ENCODE peak calls at places on chromosome 20, in five cellular contexts. L is NT2/D1, N is H1, F is HepG2, M is GM12878. J is an unnamed sample.

GRCh38 chr20:6886065-6886729 is 118.7 kb downstream of the BMP2 start:
- DNase-seq in L (peak), N (no peak), F (no peak), M (no peak), J (no peak)

GRCh38 chr20:48621256-48622078 is 206.3 kb downstream of the PREX1 start:
- DNase-seq in L (no peak), N (no peak), F (no peak), M (no peak), J (no peak)

GRCh38 chr20:1934578-1935573 is 39.7 kb downstream of the SIRPA start:
- DNase-seq in L (no peak), N (no peak), F (no peak), M (no peak), J (no peak)

GRCh38 chr20:38651154-38651553 is 49.5 kb downstream of the ARHGAP40 start:
- DNase-seq in L (no peak), N (no peak), F (no peak), M (no peak), J (no peak)

GRCh38 chr20:38426006-38426405 is 9.1 kb downstream of the SNHG17 start:
- DNase-seq in L (no peak), N (no peak), F (peak), M (no peak), J (no peak)

GRCh38 chr20:4006640-4007039 is 8.7 kb downstream of the RNF24 start:
- DNase-seq in L (no peak), N (no peak), F (no peak), M (no peak), J (peak)

GRCh38 chr20:10986586-10986985 is 312.8 kb upstream of the JAG1 start:
- DNase-seq in L (no peak), N (no peak), F (no peak), M (no peak), J (no peak)

GRCh38 chr20:768426-768978 is at the start of gene SLC52A3:
- DNase-seq in L (peak), N (peak), F (peak), M (no peak), J (peak)

GRCh38 chr20:10897341-10897740 is 223.5 kb upstream of the JAG1 start:
- DNase-seq in L (no peak), N (no peak), F (no peak), M (no peak), J (no peak)

GRCh38 chr20:24544371-24544770 is 74.9 kb downstream of the SYNDIG1 start:
- DNase-seq in L (no peak), N (no peak), F (no peak), M (no peak), J (no peak)

GRCh38 chr20:37407117-37407566 is 61.2 kb downstream of the SRC start:
- DNase-seq in L (no peak), N (no peak), F (no peak), M (no peak), J (no peak)

GRCh38 chr20:63687419-63688233 is 8.8 kb upstream of the TNFRSF6B start:
- DNase-seq in L (no peak), N (no peak), F (no peak), M (no peak), J (no peak)

GRCh38 chr20:47124235-47124717 is 229.6 kb downstream of the EYA2 start:
- DNase-seq in L (no peak), N (no peak), F (no peak), M (no peak), J (no peak)

GRCh38 chr20:34539756-34540155 is 18.8 kb upstream of the MAP1LC3A start:
- DNase-seq in L (no peak), N (no peak), F (no peak), M (no peak), J (no peak)

GRCh38 chr20:61170521-61170920 is 81.5 kb upstream of the CDH4 start:
- DNase-seq in L (peak), N (peak), F (no peak), M (no peak), J (no peak)

GRCh38 chr20:8094415-8094818 is 37.6 kb upstream of the PLCB1 start:
- DNase-seq in L (no peak), N (no peak), F (no peak), M (no peak), J (no peak)

DNA sequence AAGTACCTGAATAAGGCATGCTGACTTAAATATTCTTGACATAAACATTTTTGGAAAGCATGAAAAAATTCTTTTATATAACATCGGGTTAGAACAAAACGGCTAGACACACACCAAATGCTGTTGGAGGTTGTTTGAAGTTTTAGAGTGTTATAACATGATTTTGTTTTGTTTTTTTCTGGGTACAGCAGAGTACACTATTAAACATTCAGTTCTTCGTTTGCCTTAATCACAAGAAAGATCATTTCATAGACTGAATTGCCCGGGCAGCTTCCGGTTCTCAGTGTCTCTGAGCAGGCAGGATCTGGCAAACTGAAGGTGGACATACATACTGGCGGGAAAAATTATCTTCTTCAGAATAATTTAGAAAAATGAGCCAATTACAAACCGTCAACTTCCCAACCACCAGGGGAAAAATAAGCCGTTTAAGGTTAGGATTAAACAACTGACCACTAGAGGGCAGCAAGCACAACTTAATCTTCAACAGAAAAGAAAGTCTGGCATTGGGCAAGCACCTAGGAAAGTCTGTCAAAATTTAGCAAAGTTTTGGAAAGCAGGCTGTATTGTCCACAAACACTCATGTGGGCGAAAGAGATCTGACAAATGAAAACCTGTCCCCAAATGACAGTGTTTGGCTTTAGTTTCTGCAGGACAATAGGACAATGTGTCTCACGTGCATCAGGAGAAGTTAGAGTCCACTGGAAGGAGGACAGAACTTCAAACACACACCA is 15.0 kb downstream of the ZNF217 start:
- DNase-seq in L (peak), N (no peak), F (peak), M (peak), J (peak)
- TF ChIP-seq SUZ12 in L (no peak), N (no peak), F (no peak), M (no peak), J (no peak)

GRCh38 chr20:14948416-14948815 is 611.0 kb upstream of the FLRT3 start:
- DNase-seq in L (no peak), N (no peak), F (peak), M (no peak), J (no peak)
- TF ChIP-seq SUZ12 in L (no peak), N (no peak), F (no peak), M (no peak), J (no peak)

DNA sequence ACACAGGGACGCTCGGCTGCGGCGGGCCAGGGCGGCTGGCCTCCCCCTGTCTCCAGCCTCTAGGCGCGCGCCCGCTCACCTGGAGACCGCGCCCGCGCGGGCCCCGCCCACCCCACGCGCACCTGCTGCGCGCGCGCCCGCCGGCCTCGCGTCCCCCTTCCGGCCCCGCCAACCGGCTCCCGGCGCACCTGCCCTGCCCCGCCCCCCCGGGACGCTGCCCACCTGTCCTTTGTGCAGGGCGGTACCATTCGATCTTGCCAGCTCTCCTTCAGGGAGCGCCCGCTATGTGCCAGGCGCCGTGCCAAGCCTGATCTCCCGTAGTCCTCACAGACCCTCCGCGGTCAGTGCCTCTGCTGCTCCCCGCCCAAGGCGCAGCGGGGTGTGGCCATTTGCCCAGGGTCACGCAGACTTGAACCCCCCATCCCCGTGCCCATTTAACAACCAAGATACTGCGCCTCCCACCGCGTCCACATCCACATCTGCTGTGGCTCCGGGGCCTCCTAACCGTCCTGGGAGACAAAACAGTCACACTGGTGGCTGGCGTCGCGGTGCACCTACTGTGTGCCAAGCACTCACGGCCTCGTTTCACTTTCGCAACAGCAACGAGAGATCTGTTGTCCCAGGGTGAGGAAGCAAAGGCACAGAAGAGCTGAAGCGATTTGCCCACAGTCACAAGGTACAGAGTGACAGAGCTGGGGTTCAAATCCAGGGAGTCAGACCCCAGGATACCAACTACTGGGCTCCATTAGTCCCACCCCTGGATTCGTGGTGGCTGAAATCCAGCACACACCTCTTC is 48.1 kb downstream of the NOL4L start:
- DNase-seq in L (no peak), N (no peak), F (no peak), M (no peak), J (peak)
- TF ChIP-seq SUZ12 in L (no peak), N (no peak), F (no peak), M (no peak), J (no peak)

GRCh38 chr20:52103911-52104545 is 87.6 kb downstream of the ZFP64 start:
- DNase-seq in L (peak), N (peak), F (no peak), M (no peak), J (peak)
- TF ChIP-seq SUZ12 in L (no peak), N (no peak), F (no peak), M (no peak), J (no peak)

DNA sequence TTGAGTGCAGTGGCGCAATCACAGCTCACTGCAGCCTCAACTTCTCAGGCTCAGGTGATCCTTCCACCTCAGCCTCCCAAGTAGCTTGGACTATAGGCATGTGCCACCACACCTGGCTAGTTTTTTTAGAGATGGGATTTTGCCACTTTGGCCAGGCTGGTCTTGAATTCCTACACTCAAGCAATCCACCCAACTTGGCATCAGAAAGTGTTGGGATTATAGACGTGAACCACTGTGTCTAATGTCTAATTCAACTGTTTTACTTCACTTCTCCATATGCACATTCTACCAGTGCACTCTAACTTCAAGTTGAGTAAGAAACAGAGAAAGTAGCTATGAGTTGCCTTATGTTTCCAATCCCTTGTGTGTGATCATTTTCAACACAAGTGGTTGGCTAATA is 24.0 kb downstream of the ZNF337 start:
- DNase-seq in L (no peak), N (no peak), F (no peak), M (no peak), J (no peak)
- TF ChIP-seq SUZ12 in L (no peak), N (no peak), F (no peak), M (no peak), J (no peak)

GRCh38 chr20:21028436-21028835 is 77.7 kb downstream of the LINC00237 start:
- DNase-seq in L (no peak), N (no peak), F (no peak), M (no peak), J (no peak)

GRCh38 chr20:21028921-21029320 is 77.2 kb downstream of the LINC00237 start:
- DNase-seq in L (no peak), N (no peak), F (peak), M (no peak), J (no peak)

GRCh38 chr20:21029356-21029755 is 76.8 kb downstream of the LINC00237 start:
- DNase-seq in L (no peak), N (no peak), F (no peak), M (no peak), J (no peak)

GRCh38 chr20:21027569-21027968 is 78.6 kb downstream of the LINC00237 start:
- DNase-seq in L (peak), N (peak), F (peak), M (no peak), J (peak)

DNA sequence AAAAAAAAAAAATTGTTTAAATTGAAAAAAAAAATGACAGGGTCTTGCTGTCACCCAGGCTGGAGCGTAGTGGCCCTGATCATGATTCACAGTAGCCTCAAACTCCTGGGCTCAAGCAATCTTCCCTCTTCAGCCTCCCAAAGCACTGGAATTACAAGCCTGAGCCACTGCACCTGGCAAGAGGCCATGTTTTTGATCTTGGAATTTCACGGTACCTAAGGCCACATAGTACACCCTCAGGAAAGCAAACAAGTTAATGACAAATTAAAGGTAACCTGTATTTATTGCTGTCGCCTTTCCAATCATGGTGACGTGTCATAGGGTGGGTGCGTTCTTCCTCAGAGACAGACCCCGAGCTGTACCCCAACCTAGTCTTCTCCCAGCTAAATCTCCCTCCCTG is 79.2 kb downstream of the LINC00237 start:
- DNase-seq in L (no peak), N (no peak), F (no peak), M (no peak), J (no peak)
- TF ChIP-seq SUZ12 in L (no peak), N (no peak), F (no peak), M (no peak), J (no peak)

GRCh38 chr20:59945731-59946130 is 5.5 kb downstream of the FAM217B start:
- DNase-seq in L (no peak), N (no peak), F (no peak), M (no peak), J (no peak)
- TF ChIP-seq SUZ12 in L (no peak), N (no peak), F (no peak), M (no peak), J (no peak)

DNA sequence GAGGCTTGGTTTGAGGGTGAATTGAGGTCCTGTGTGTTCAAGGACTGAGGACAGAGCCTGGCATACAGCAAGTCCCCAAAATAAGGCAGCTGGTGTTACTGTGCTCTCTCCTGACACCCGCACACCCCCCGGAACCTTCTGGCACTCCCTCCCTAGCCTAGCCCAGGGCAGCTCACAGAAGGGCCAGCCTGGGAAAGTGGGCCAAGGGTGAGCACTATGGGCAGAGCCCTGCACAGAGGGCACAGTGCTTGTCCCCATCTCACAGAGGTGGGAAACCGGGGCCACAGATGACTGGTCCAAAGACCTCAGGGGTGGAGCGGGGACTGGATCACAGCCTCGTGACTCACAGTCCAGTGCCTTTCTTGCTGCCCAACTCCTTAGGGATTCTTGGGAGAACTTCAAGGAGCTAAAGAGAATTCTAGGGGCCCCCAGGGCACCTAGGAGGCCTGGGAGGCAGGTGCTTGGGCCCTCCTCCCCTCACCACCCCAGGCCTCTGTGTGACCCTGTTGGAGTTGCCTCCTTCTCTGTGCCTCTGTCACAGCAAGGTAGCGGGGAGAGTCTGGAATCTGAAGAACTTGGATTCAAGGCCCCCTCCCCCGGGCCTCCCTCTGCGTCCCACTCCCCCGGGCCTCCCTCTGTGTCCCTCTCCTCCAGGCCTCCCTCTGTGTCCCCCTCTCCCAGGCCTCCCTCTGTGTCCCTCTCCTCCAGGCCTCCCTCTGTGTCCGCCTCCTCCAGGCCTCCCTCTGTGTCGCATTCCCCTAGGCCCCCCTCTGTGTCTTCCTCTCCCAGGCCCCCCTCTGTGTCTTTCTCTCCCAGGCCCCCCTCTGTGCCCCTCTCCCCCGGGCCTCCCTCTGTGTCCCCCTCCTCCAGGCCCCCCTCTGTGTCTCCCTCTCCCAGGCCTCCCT is 13.5 kb downstream of the DLGAP4 start:
- DNase-seq in L (no peak), N (no peak), F (no peak), M (no peak), J (no peak)
- TF ChIP-seq SUZ12 in L (no peak), N (no peak), F (no peak), M (no peak), J (no peak)

DNA sequence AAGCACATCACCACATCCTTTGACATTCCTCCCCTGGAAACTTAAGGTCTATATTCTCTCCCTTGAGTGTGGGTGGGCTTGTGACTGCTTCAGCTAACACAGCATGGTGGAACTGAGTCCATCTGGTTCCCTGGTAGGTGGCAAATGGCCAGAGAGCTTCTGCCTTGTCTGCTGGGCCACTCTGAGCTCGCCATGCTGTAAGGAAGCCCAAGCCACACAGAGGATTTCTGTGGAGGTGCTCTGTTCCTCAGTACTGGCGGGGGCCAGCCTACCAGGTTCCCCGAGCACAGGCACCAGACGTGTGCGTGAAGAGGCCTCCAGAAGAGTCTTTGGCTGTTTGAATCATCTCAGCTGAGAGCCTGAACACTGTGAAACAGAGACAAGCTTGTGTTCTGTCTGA is 41.6 kb upstream of the PMEPA1 start:
- DNase-seq in L (no peak), N (no peak), F (no peak), M (no peak), J (no peak)
- TF ChIP-seq SUZ12 in L (no peak), N (no peak), F (no peak), M (no peak), J (no peak)

DNA sequence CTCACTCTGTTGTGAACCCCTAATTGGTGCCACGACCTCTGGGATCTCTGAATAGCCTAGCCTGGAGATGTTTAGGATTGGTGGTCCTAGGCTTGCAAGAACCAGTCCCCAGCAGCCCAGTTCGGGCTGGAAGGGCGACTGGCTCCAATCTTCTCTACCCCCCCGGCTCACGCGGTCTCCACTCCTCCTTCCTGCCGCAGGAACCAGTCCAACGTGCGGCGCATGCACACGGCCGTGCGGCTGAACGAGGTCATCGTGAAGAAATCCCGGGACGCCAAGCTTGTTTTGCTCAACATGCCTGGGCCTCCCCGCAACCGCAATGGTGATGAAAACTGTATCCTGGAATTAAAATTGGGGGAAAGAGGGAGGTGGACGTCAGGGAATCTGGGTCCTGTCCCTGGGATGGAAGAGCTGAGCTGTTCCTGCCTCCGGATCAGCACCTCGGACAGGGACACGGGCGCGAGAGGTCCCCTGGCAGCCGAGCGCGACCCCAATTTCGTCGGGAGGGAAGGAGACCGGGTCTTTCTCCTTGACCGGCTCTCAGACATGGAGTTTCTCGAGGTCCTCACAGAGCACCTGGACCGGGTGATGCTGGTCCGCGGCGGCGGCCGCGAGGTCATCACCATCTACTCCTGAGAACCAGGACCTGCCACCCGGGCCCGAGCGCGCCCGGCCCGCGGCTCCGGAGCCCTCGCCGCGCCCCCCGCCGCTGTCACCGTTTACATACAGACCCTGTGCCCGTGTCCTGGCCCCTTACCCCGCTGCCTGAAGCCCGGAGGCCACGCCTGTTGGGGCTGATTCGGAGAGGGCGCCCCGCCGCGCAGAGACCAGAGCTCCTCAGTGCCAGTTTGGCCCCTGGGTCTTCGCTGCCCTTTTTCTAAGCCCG is 28.2 kb downstream of the SLC12A5 start:
- DNase-seq in L (no peak), N (no peak), F (no peak), M (no peak), J (no peak)
- TF ChIP-seq SUZ12 in L (no peak), N (no peak), F (no peak), M (no peak), J (no peak)